ENCODE peak calls at places on chromosomes 5 and 9, in four cellular contexts. One of them, this sample, is unnamed.

GRCh38 chr5:27702339-27702820 is 664.0 kb upstream of the CDH9 start:
- DNase-seq in GM12891: no peak
- DNase-seq in GM12878: no peak
- DNase-seq in K562: no peak
- DNase-seq in this sample: no peak

GRCh38 chr9:121771851-121772599 is 120.6 kb downstream of the DAB2IP start:
- DNase-seq in GM12891: no peak
- DNase-seq in GM12878: no peak
- DNase-seq in K562: no peak
- DNase-seq in this sample: no peak

GRCh38 chr5:159782197-159782994 is 133.9 kb upstream of the ADRA1B start:
- DNase-seq in GM12891: no peak
- DNase-seq in GM12878: no peak
- DNase-seq in K562: no peak
- DNase-seq in this sample: no peak

GRCh38 chr5:42666821-42667325 is 89.7 kb upstream of the CCDC152 start:
- DNase-seq in GM12891: no peak
- DNase-seq in GM12878: no peak
- DNase-seq in K562: no peak
- DNase-seq in this sample: no peak

GRCh38 chr5:55324815-55325418 is 17.1 kb downstream of the MTREX start:
- DNase-seq in GM12891: no peak
- DNase-seq in GM12878: no peak
- DNase-seq in K562: no peak
- DNase-seq in this sample: no peak

GRCh38 chr9:133960568-133961129 is 31.5 kb downstream of the VAV2 start:
- DNase-seq in GM12891: no peak
- DNase-seq in GM12878: no peak
- DNase-seq in K562: no peak
- DNase-seq in this sample: no peak

GRCh38 chr9:87862536-87863268 is 20.0 kb upstream of the SPATA31E1 start:
- DNase-seq in GM12891: no peak
- DNase-seq in GM12878: no peak
- DNase-seq in K562: no peak
- DNase-seq in this sample: no peak

GRCh38 chr9:68500457-68501158 is 40.1 kb downstream of the TMEM252 start:
- DNase-seq in GM12891: no peak
- DNase-seq in GM12878: no peak
- DNase-seq in K562: no peak
- DNase-seq in this sample: no peak

GRCh38 chr9:1331546-1331945 is 281.4 kb downstream of the DMRT2 start:
- DNase-seq in GM12891: no peak
- DNase-seq in GM12878: no peak
- DNase-seq in K562: no peak
- DNase-seq in this sample: no peak

GRCh38 chr9:100459963-100460362 is 13.0 kb upstream of the TMEFF1 start:
- DNase-seq in GM12891: no peak
- DNase-seq in GM12878: no peak
- DNase-seq in K562: no peak
- DNase-seq in this sample: no peak

GRCh38 chr5:121489972-121490371 is 361.7 kb upstream of the FTMT start:
- DNase-seq in GM12891: no peak
- DNase-seq in GM12878: no peak
- DNase-seq in K562: no peak
- DNase-seq in this sample: no peak

GRCh38 chr9:114691046-114691955 is 9.3 kb upstream of the TEX48 start:
- DNase-seq in GM12891: no peak
- DNase-seq in GM12878: peak; percentile 36
- DNase-seq in K562: no peak
- DNase-seq in this sample: no peak

GRCh38 chr5:172459396-172460165 is 5.3 kb upstream of the SH3PXD2B start:
- DNase-seq in GM12891: no peak
- DNase-seq in GM12878: no peak
- DNase-seq in K562: no peak
- DNase-seq in this sample: no peak

DNA sequence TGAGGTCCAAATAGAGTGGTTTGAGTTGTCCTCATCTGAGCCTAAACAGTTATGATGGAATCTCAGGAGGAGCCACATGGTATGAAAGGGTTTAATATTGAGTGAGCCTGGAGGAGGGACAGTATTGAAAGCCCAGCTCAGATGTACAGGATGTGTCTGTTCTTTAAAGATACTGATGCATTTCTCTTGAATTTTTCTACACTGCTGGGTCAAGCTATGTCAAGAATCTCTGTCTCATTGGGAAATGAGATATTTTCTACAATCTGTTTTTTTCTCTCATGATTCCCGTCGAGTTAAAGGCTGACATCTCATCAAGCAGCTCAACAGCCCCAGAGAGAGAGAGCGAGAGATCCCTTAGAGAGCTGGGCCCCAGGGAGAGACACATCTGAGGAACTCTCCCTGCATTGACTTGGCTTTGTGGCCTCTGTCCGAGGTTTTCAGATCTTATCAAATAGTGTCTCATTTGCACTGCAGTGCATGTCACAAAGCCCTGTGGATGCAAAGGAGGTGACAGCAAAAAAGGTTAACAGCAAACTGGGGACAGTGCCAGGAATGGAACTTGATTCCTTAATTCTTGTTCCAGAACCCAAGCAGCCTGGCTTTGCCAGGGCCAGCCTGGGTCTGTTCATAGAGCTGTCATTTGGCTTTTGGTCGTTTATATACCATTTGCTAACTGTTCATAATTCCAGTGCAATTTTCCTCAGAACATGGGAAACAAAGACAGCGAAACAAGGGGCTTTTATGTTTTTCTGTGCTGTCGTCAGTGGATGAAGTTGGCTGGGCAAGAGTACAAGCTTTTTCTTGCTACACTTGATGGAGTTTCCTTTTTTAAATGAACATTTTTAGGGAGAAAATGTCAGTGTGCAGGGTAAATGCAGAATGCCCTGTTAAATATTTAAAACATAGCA is 19.1 kb upstream of the ACTBL2 start:
- DNase-seq in GM12891: no peak
- DNase-seq in GM12878: no peak
- DNase-seq in K562: no peak
- DNase-seq in this sample: no peak
- TF ChIP-seq SPI1 in GM12891: no peak
- TF ChIP-seq SPI1 in GM12878: no peak
- TF ChIP-seq SPI1 in K562: no peak
- TF ChIP-seq SPI1 in this sample: no peak

GRCh38 chr5:40932766-40933165 is 23.5 kb downstream of the C7 start:
- DNase-seq in GM12891: no peak
- DNase-seq in GM12878: no peak
- DNase-seq in K562: no peak
- DNase-seq in this sample: no peak
- TF ChIP-seq SPI1 in GM12891: no peak
- TF ChIP-seq SPI1 in GM12878: no peak
- TF ChIP-seq SPI1 in K562: no peak
- TF ChIP-seq SPI1 in this sample: no peak

GRCh38 chr5:88890070-88890781 is 7.2 kb upstream of the MEF2C start:
- DNase-seq in GM12891: no peak
- DNase-seq in GM12878: no peak
- DNase-seq in K562: no peak
- DNase-seq in this sample: no peak

GRCh38 chr5:88888291-88888690 is 5.3 kb upstream of the MEF2C start:
- DNase-seq in GM12891: no peak
- DNase-seq in GM12878: no peak
- DNase-seq in K562: no peak
- DNase-seq in this sample: no peak

GRCh38 chr5:88886756-88887741 is 4.1 kb upstream of the MEF2C start:
- DNase-seq in GM12891: no peak
- DNase-seq in GM12878: no peak
- DNase-seq in K562: no peak
- DNase-seq in this sample: no peak

GRCh38 chr5:88888799-88889164 is 5.8 kb upstream of the MEF2C start:
- DNase-seq in GM12891: no peak
- DNase-seq in GM12878: no peak
- DNase-seq in K562: no peak
- DNase-seq in this sample: no peak

GRCh38 chr5:88889165-88890069 is 6.4 kb upstream of the MEF2C start:
- DNase-seq in GM12891: no peak
- DNase-seq in GM12878: no peak
- DNase-seq in K562: no peak
- DNase-seq in this sample: no peak
- TF ChIP-seq SPI1 in GM12891: no peak
- TF ChIP-seq SPI1 in GM12878: no peak
- TF ChIP-seq SPI1 in K562: no peak
- TF ChIP-seq SPI1 in this sample: no peak

DNA sequence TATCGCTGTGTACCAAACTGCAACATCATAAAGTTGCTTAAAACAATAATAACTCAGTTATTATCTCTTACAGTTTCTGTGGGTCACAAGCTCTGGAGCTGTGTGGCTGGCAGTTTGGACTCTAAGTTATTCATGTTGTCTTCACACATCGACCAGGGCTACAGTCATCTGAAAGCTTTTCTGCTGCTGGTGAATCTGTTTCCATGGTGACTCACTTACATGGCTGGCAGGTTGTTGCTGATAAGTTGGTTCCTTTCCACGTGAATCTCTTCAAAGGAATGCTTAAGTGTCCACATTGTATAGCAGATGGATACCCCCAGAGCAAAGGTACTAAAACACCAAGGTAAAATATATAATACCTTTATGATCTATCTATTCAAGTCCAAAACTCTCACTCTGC is 44.8 kb upstream of the CYLC2 start:
- DNase-seq in GM12891: no peak
- DNase-seq in GM12878: no peak
- DNase-seq in K562: no peak
- DNase-seq in this sample: no peak
- TF ChIP-seq SPI1 in GM12891: no peak
- TF ChIP-seq SPI1 in GM12878: no peak
- TF ChIP-seq SPI1 in K562: no peak
- TF ChIP-seq SPI1 in this sample: no peak

GRCh38 chr5:83538788-83539535 is 67.4 kb downstream of the VCAN start:
- DNase-seq in GM12891: no peak
- DNase-seq in GM12878: peak; percentile 19
- DNase-seq in K562: no peak
- DNase-seq in this sample: no peak
- TF ChIP-seq SPI1 in GM12891: no peak
- TF ChIP-seq SPI1 in GM12878: no peak
- TF ChIP-seq SPI1 in K562: no peak
- TF ChIP-seq SPI1 in this sample: no peak

GRCh38 chr5:36269479-36269878 is 27.8 kb upstream of the NADK2 start:
- DNase-seq in GM12891: no peak
- DNase-seq in GM12878: no peak
- DNase-seq in K562: no peak
- DNase-seq in this sample: no peak
- TF ChIP-seq SPI1 in GM12891: no peak
- TF ChIP-seq SPI1 in GM12878: no peak
- TF ChIP-seq SPI1 in K562: no peak
- TF ChIP-seq SPI1 in this sample: no peak

GRCh38 chr5:73311291-73312110 is 137.1 kb downstream of the FOXD1 start:
- DNase-seq in GM12891: no peak
- DNase-seq in GM12878: no peak
- DNase-seq in K562: no peak
- DNase-seq in this sample: no peak
- TF ChIP-seq SPI1 in GM12891: no peak
- TF ChIP-seq SPI1 in GM12878: no peak
- TF ChIP-seq SPI1 in K562: no peak
- TF ChIP-seq SPI1 in this sample: no peak

This sample was measured in HL-60.